ENCODE peak calls at places on chromosome 10, in ten cellular contexts. T, K, S, R, Z, Q, X, V, U and Y are unnamed samples.

GRCh38 chr10:28327494-28327886 is 24.6 kb upstream of the MPP7 start:
- DNase-seq in T (no peak), K (no peak), S (no peak), R (no peak), Z (peak; percentile 73), Q (no peak), X (no peak), V (peak; percentile 71), U (no peak), Y (peak; percentile 90)

GRCh38 chr10:7121154-7121797 is 289.6 kb downstream of the SFMBT2 start:
- DNase-seq in T (peak; percentile 59), K (no peak), S (no peak), R (peak; percentile 45), Z (no peak), Q (no peak), X (peak; percentile 45), V (peak; percentile 11), U (peak; percentile 10), Y (no peak)

GRCh38 chr10:71927669-71928592 is 36.3 kb upstream of the CHST3 start:
- DNase-seq in T (no peak), K (no peak), S (no peak), R (no peak), Z (peak; percentile 27), Q (no peak), X (no peak), V (peak; percentile 32), U (no peak), Y (peak; percentile 53)

GRCh38 chr10:119190353-119190752 is 11.7 kb upstream of the PRDX3 start:
- DNase-seq in T (no peak), K (no peak), S (no peak), R (no peak), Z (peak; percentile 99), Q (no peak), X (no peak), V (peak; percentile 96), U (peak; percentile 67), Y (peak; percentile 99)

GRCh38 chr10:119115921-119116320 is 12.0 kb downstream of the DENND10 start:
- DNase-seq in T (no peak), K (no peak), S (no peak), R (no peak), Z (no peak), Q (no peak), X (no peak), V (no peak), U (no peak), Y (no peak)

GRCh38 chr10:7373039-7373438 is 37.8 kb downstream of the SFMBT2 start:
- DNase-seq in T (no peak), K (no peak), S (no peak), R (no peak), Z (no peak), Q (no peak), X (no peak), V (no peak), U (no peak), Y (no peak)

GRCh38 chr10:110492069-110492782 is 5.5 kb upstream of the DUSP5 start:
- DNase-seq in T (no peak), K (no peak), S (no peak), R (no peak), Z (no peak), Q (no peak), X (no peak), V (no peak), U (peak; percentile 67), Y (no peak)

GRCh38 chr10:30378607-30379006 is 29.5 kb upstream of the MTPAP start:
- DNase-seq in T (no peak), K (no peak), S (no peak), R (no peak), Z (no peak), Q (no peak), X (no peak), V (peak; percentile 42), U (no peak), Y (peak; percentile 23)

GRCh38 chr10:103852189-103852711 is 3.1 kb downstream of the SH3PXD2A start:
- DNase-seq in T (no peak), K (no peak), S (no peak), R (peak; percentile 30), Z (peak; percentile 68), Q (no peak), X (no peak), V (no peak), U (no peak), Y (no peak)

GRCh38 chr10:107163904-107164861 is at the start of gene SORCS1:
- DNase-seq in T (no peak), K (no peak), S (no peak), R (peak; percentile 16), Z (no peak), Q (no peak), X (no peak), V (no peak), U (no peak), Y (no peak)

GRCh38 chr10:31620236-31621151 is 301.5 kb downstream of the ZEB1 start:
- DNase-seq in T (no peak), K (no peak), S (peak; percentile 76), R (peak; percentile 25), Z (peak; percentile 91), Q (peak; percentile 61), X (peak; percentile 79), V (no peak), U (no peak), Y (no peak)

GRCh38 chr10:24650669-24651391 is 72.9 kb downstream of the ARHGAP21 start:
- DNase-seq in T (no peak), K (no peak), S (no peak), R (no peak), Z (no peak), Q (no peak), X (no peak), V (no peak), U (no peak), Y (no peak)

GRCh38 chr10:49750546-49750945 is 11.6 kb downstream of the OGDHL start:
- DNase-seq in T (no peak), K (no peak), S (no peak), R (no peak), Z (no peak), Q (no peak), X (no peak), V (no peak), U (no peak), Y (no peak)

GRCh38 chr10:49749144-49749543 is 13.0 kb downstream of the OGDHL start:
- DNase-seq in T (no peak), K (no peak), S (no peak), R (no peak), Z (no peak), Q (no peak), X (no peak), V (no peak), U (no peak), Y (no peak)

GRCh38 chr10:49748006-49748405 is 14.1 kb downstream of the OGDHL start:
- DNase-seq in T (no peak), K (no peak), S (no peak), R (no peak), Z (no peak), Q (no peak), X (no peak), V (no peak), U (no peak), Y (no peak)

GRCh38 chr10:49751216-49751615 is 10.9 kb downstream of the OGDHL start:
- DNase-seq in T (no peak), K (no peak), S (no peak), R (no peak), Z (no peak), Q (no peak), X (no peak), V (no peak), U (no peak), Y (no peak)

GRCh38 chr10:49749556-49750491 is 12.3 kb downstream of the OGDHL start:
- DNase-seq in T (no peak), K (no peak), S (no peak), R (no peak), Z (no peak), Q (no peak), X (no peak), V (no peak), U (no peak), Y (no peak)
- H3K36me3 ChIP-seq in T (no peaks in the 10 kb centered on the region), K (no peaks in the 10 kb centered on the region), S (no peaks in the 10 kb centered on the region), R (no peaks in the 10 kb centered on the region), Z (no peaks in the 10 kb centered on the region), Q (no peaks in the 10 kb centered on the region), X (no peaks in the 10 kb centered on the region), V (no peaks in the 10 kb centered on the region), U (no peaks in the 10 kb centered on the region), Y (no peaks in the 10 kb centered on the region)

DNA sequence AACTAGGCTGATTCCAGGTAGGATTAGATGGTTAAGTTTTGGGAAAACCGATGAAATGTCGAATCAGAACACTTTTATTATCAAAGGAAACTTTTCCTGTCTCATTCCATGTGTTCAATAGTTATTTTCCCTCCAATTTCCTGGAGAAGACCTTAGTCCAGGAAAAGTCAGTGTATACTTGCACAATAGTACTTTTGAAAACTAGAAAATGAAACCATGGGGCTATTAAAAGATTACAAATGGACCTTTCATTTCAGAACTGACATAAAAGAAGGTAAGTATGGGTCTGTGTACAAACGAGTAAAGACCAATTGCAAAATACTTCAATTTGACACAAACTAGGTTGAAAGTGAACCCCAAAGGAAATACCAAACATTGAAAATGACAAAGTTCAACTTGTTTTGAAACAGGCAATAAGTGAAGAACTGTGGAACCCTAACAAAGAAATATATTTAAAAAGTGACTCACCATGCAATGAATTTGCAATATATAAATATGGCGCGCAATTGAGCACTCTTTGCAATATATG is 2.1 kb downstream of the AVPI1 start:
- DNase-seq in T (no peak), K (no peak), S (no peak), R (no peak), Z (no peak), Q (no peak), X (no peak), V (no peak), U (no peak), Y (peak; percentile 45)
- TF ChIP-seq CTCF in T (no peak), K (no peak), S (no peak), R (no peak), Z (no peak), Q (no peak), X (no peak), V (no peak), U (no peak), Y (no peak)

DNA sequence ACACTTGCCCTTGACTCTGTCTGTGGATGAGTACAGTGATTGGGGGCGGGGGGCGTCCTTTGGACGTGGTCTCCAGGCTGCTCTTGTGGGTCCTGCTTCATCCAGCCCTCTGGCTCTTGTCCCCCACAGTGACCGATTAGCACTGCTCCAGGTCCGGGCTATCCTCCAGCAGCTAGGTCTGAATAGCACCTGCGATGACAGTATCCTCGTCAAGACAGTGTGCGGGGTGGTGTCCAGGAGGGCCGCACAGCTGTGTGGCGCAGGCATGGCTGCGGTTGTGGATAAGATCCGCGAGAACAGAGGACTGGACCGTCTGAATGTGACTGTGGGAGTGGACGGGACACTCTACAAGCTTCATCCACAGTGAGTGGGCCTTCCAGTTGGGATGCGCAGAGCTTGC is 18.3 kb downstream of the TACR2 start:
- DNase-seq in T (no peak), K (no peak), S (no peak), R (no peak), Z (no peak), Q (no peak), X (no peak), V (no peak), U (no peak), Y (no peak)
- H3K36me3 ChIP-seq in T (peaks cover 41% of the 10 kb centered on the region), K (peaks cover 100% of the 10 kb centered on the region), S (no peaks in the 10 kb centered on the region), R (no peaks in the 10 kb centered on the region), Z (peaks cover 12% of the 10 kb centered on the region), Q (no peaks in the 10 kb centered on the region), X (peaks cover 79% of the 10 kb centered on the region), V (peaks cover 24% of the 10 kb centered on the region), U (no peaks in the 10 kb centered on the region), Y (peaks cover 47% of the 10 kb centered on the region)

DNA sequence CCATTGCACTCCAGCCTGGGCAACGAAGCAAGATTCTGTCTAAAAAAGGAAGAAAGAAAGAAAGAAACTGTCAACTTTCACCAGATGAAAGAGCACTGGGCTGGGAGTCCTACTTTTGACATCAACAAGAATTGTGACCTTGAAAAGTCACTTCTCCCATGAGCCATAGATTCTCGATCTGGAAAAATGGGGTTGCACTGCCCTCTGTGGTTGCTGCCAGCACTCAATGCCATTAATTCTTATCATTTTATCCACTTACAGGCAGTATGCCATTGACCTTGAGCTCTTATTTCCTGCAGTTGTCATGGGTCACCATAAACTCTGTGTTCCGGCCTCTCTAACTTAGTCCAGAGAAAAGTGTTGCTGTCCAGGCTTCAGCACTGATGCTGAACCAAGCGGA is 137.2 kb downstream of the NOC3L start:
- DNase-seq in T (no peak), K (no peak), S (no peak), R (no peak), Z (no peak), Q (no peak), X (no peak), V (no peak), U (peak; percentile 20), Y (peak; percentile 24)
- TF ChIP-seq CTCF in T (no peak), K (no peak), S (peak; percentile 12), R (no peak), Z (peak; percentile 22), Q (no peak), X (no peak), V (peak; percentile 20), U (peak; percentile 56), Y (peak; percentile 38)